ENCODE peak calls at places on chromosomes 1 and 21, in eight cellular contexts. One of them, this sample, is unnamed.
A peak's percentile ranks its signal among the peaks of the same experiment; 100 is the strongest.

GRCh38 chr1:228415221-228415620 is 1.4 kb downstream of the TRIM17 start:
- DNase-seq in iPS-NIHi11: no peak
- DNase-seq in NCI-H2081: no peak
- DNase-seq in stimulated activated CD4-positive, alpha-beta T cell treated with anti-CD3 and anti-CD28 coated beads, TNF-alpha, amount 100 ng/mL, for 4 hours: no peak
- DNase-seq in activated T-cell treated with anti-CD3 and anti-CD28 coated beads, Interleukin-2, amount 50 U/mL, for 72 hours: no peak
- DNase-seq in H7: no peak
- DNase-seq in kidney: no peak
- DNase-seq in naive thymus-derived CD8-positive, alpha-beta T cell: no peak
- DNase-seq in this sample: no peak

GRCh38 chr1:225811622-225812487 is 1.9 kb downstream of the EPHX1 start:
- DNase-seq in iPS-NIHi11: peak; percentile 31
- DNase-seq in NCI-H2081: no peak
- DNase-seq in stimulated activated CD4-positive, alpha-beta T cell treated with anti-CD3 and anti-CD28 coated beads, TNF-alpha, amount 100 ng/mL, for 4 hours: no peak
- DNase-seq in activated T-cell treated with anti-CD3 and anti-CD28 coated beads, Interleukin-2, amount 50 U/mL, for 72 hours: no peak
- DNase-seq in H7: peak; percentile 75
- DNase-seq in kidney: no peak
- DNase-seq in naive thymus-derived CD8-positive, alpha-beta T cell: no peak
- DNase-seq in this sample: no peak

GRCh38 chr1:30887485-30888315 is 20.9 kb downstream of the SDC3 start:
- DNase-seq in iPS-NIHi11: no peak
- DNase-seq in NCI-H2081: no peak
- DNase-seq in stimulated activated CD4-positive, alpha-beta T cell treated with anti-CD3 and anti-CD28 coated beads, TNF-alpha, amount 100 ng/mL, for 4 hours: no peak
- DNase-seq in activated T-cell treated with anti-CD3 and anti-CD28 coated beads, Interleukin-2, amount 50 U/mL, for 72 hours: no peak
- DNase-seq in H7: peak; percentile 70
- DNase-seq in kidney: no peak
- DNase-seq in naive thymus-derived CD8-positive, alpha-beta T cell: no peak
- DNase-seq in this sample: no peak

GRCh38 chr1:178644308-178645120 is 80.5 kb upstream of the RALGPS2 start:
- DNase-seq in iPS-NIHi11: no peak
- DNase-seq in NCI-H2081: no peak
- DNase-seq in stimulated activated CD4-positive, alpha-beta T cell treated with anti-CD3 and anti-CD28 coated beads, TNF-alpha, amount 100 ng/mL, for 4 hours: no peak
- DNase-seq in activated T-cell treated with anti-CD3 and anti-CD28 coated beads, Interleukin-2, amount 50 U/mL, for 72 hours: no peak
- DNase-seq in H7: no peak
- DNase-seq in kidney: no peak
- DNase-seq in naive thymus-derived CD8-positive, alpha-beta T cell: no peak
- DNase-seq in this sample: no peak

GRCh38 chr1:220335668-220336067 is 63.4 kb upstream of the RAB3GAP2 start:
- DNase-seq in iPS-NIHi11: no peak
- DNase-seq in NCI-H2081: no peak
- DNase-seq in stimulated activated CD4-positive, alpha-beta T cell treated with anti-CD3 and anti-CD28 coated beads, TNF-alpha, amount 100 ng/mL, for 4 hours: no peak
- DNase-seq in activated T-cell treated with anti-CD3 and anti-CD28 coated beads, Interleukin-2, amount 50 U/mL, for 72 hours: no peak
- DNase-seq in H7: no peak
- DNase-seq in kidney: no peak
- DNase-seq in naive thymus-derived CD8-positive, alpha-beta T cell: no peak
- DNase-seq in this sample: no peak

GRCh38 chr1:160542303-160542945 is 19.4 kb upstream of the SLAMF6 start:
- DNase-seq in iPS-NIHi11: no peak
- DNase-seq in NCI-H2081: no peak
- DNase-seq in stimulated activated CD4-positive, alpha-beta T cell treated with anti-CD3 and anti-CD28 coated beads, TNF-alpha, amount 100 ng/mL, for 4 hours: no peak
- DNase-seq in activated T-cell treated with anti-CD3 and anti-CD28 coated beads, Interleukin-2, amount 50 U/mL, for 72 hours: no peak
- DNase-seq in H7: no peak
- DNase-seq in kidney: no peak
- DNase-seq in naive thymus-derived CD8-positive, alpha-beta T cell: no peak
- DNase-seq in this sample: no peak

GRCh38 chr21:41228006-41228370 is 60.0 kb downstream of the BACE2 start:
- DNase-seq in iPS-NIHi11: no peak
- DNase-seq in NCI-H2081: no peak
- DNase-seq in stimulated activated CD4-positive, alpha-beta T cell treated with anti-CD3 and anti-CD28 coated beads, TNF-alpha, amount 100 ng/mL, for 4 hours: no peak
- DNase-seq in activated T-cell treated with anti-CD3 and anti-CD28 coated beads, Interleukin-2, amount 50 U/mL, for 72 hours: no peak
- DNase-seq in H7: no peak
- DNase-seq in kidney: no peak
- DNase-seq in naive thymus-derived CD8-positive, alpha-beta T cell: no peak
- DNase-seq in this sample: no peak

GRCh38 chr1:232462200-232462599 is 167.7 kb downstream of the SIPA1L2 start:
- DNase-seq in iPS-NIHi11: no peak
- DNase-seq in NCI-H2081: no peak
- DNase-seq in stimulated activated CD4-positive, alpha-beta T cell treated with anti-CD3 and anti-CD28 coated beads, TNF-alpha, amount 100 ng/mL, for 4 hours: no peak
- DNase-seq in activated T-cell treated with anti-CD3 and anti-CD28 coated beads, Interleukin-2, amount 50 U/mL, for 72 hours: no peak
- DNase-seq in H7: no peak
- DNase-seq in kidney: no peak
- DNase-seq in naive thymus-derived CD8-positive, alpha-beta T cell: no peak
- DNase-seq in this sample: no peak

GRCh38 chr1:12031039-12031980 is 12.0 kb downstream of the MIIP start:
- DNase-seq in iPS-NIHi11: peak; percentile 76
- DNase-seq in NCI-H2081: no peak
- DNase-seq in stimulated activated CD4-positive, alpha-beta T cell treated with anti-CD3 and anti-CD28 coated beads, TNF-alpha, amount 100 ng/mL, for 4 hours: no peak
- DNase-seq in activated T-cell treated with anti-CD3 and anti-CD28 coated beads, Interleukin-2, amount 50 U/mL, for 72 hours: peak; percentile 65
- DNase-seq in H7: peak; percentile 91
- DNase-seq in kidney: no peak
- DNase-seq in naive thymus-derived CD8-positive, alpha-beta T cell: peak; percentile 22
- DNase-seq in this sample: peak; percentile 70

GRCh38 chr1:16189921-16190499 is 22.4 kb downstream of the ARHGEF19 start:
- DNase-seq in iPS-NIHi11: no peak
- DNase-seq in NCI-H2081: peak; percentile 44
- DNase-seq in stimulated activated CD4-positive, alpha-beta T cell treated with anti-CD3 and anti-CD28 coated beads, TNF-alpha, amount 100 ng/mL, for 4 hours: no peak
- DNase-seq in activated T-cell treated with anti-CD3 and anti-CD28 coated beads, Interleukin-2, amount 50 U/mL, for 72 hours: no peak
- DNase-seq in H7: no peak
- DNase-seq in kidney: peak; percentile 68
- DNase-seq in naive thymus-derived CD8-positive, alpha-beta T cell: no peak
- DNase-seq in this sample: no peak

GRCh38 chr1:91842056-91842455 is 43.9 kb downstream of the TGFBR3 start:
- DNase-seq in iPS-NIHi11: no peak
- DNase-seq in NCI-H2081: no peak
- DNase-seq in stimulated activated CD4-positive, alpha-beta T cell treated with anti-CD3 and anti-CD28 coated beads, TNF-alpha, amount 100 ng/mL, for 4 hours: no peak
- DNase-seq in activated T-cell treated with anti-CD3 and anti-CD28 coated beads, Interleukin-2, amount 50 U/mL, for 72 hours: no peak
- DNase-seq in H7: no peak
- DNase-seq in kidney: no peak
- DNase-seq in naive thymus-derived CD8-positive, alpha-beta T cell: no peak
- DNase-seq in this sample: no peak

GRCh38 chr1:98286656-98287055 is 365.8 kb upstream of the DPYD start:
- DNase-seq in iPS-NIHi11: no peak
- DNase-seq in NCI-H2081: no peak
- DNase-seq in stimulated activated CD4-positive, alpha-beta T cell treated with anti-CD3 and anti-CD28 coated beads, TNF-alpha, amount 100 ng/mL, for 4 hours: no peak
- DNase-seq in activated T-cell treated with anti-CD3 and anti-CD28 coated beads, Interleukin-2, amount 50 U/mL, for 72 hours: no peak
- DNase-seq in H7: no peak
- DNase-seq in kidney: no peak
- DNase-seq in naive thymus-derived CD8-positive, alpha-beta T cell: no peak
- DNase-seq in this sample: no peak

GRCh38 chr1:37940299-37940947 is 6.4 kb downstream of the INPP5B start:
- DNase-seq in iPS-NIHi11: no peak
- DNase-seq in NCI-H2081: peak; percentile 70
- DNase-seq in stimulated activated CD4-positive, alpha-beta T cell treated with anti-CD3 and anti-CD28 coated beads, TNF-alpha, amount 100 ng/mL, for 4 hours: no peak
- DNase-seq in activated T-cell treated with anti-CD3 and anti-CD28 coated beads, Interleukin-2, amount 50 U/mL, for 72 hours: no peak
- DNase-seq in H7: peak; percentile 8
- DNase-seq in kidney: no peak
- DNase-seq in naive thymus-derived CD8-positive, alpha-beta T cell: no peak
- DNase-seq in this sample: no peak

GRCh38 chr1:201885531-201886075 is 3.1 kb upstream of the SHISA4 start:
- DNase-seq in iPS-NIHi11: no peak
- DNase-seq in NCI-H2081: no peak
- DNase-seq in stimulated activated CD4-positive, alpha-beta T cell treated with anti-CD3 and anti-CD28 coated beads, TNF-alpha, amount 100 ng/mL, for 4 hours: no peak
- DNase-seq in activated T-cell treated with anti-CD3 and anti-CD28 coated beads, Interleukin-2, amount 50 U/mL, for 72 hours: no peak
- DNase-seq in H7: peak; percentile 57
- DNase-seq in kidney: no peak
- DNase-seq in naive thymus-derived CD8-positive, alpha-beta T cell: no peak
- DNase-seq in this sample: no peak

GRCh38 chr1:233114860-233115259 is 164.4 kb downstream of the NTPCR start:
- DNase-seq in iPS-NIHi11: no peak
- DNase-seq in NCI-H2081: no peak
- DNase-seq in stimulated activated CD4-positive, alpha-beta T cell treated with anti-CD3 and anti-CD28 coated beads, TNF-alpha, amount 100 ng/mL, for 4 hours: no peak
- DNase-seq in activated T-cell treated with anti-CD3 and anti-CD28 coated beads, Interleukin-2, amount 50 U/mL, for 72 hours: no peak
- DNase-seq in H7: no peak
- DNase-seq in kidney: no peak
- DNase-seq in naive thymus-derived CD8-positive, alpha-beta T cell: no peak
- DNase-seq in this sample: no peak

GRCh38 chr1:221284028-221284427 is 404.8 kb downstream of the HLX start:
- DNase-seq in iPS-NIHi11: no peak
- DNase-seq in NCI-H2081: no peak
- DNase-seq in stimulated activated CD4-positive, alpha-beta T cell treated with anti-CD3 and anti-CD28 coated beads, TNF-alpha, amount 100 ng/mL, for 4 hours: no peak
- DNase-seq in activated T-cell treated with anti-CD3 and anti-CD28 coated beads, Interleukin-2, amount 50 U/mL, for 72 hours: no peak
- DNase-seq in H7: no peak
- DNase-seq in kidney: no peak
- DNase-seq in naive thymus-derived CD8-positive, alpha-beta T cell: no peak
- DNase-seq in this sample: no peak

GRCh38 chr1:67784545-67785186 is 48.6 kb downstream of the GNG12 start:
- DNase-seq in iPS-NIHi11: no peak
- DNase-seq in NCI-H2081: no peak
- DNase-seq in stimulated activated CD4-positive, alpha-beta T cell treated with anti-CD3 and anti-CD28 coated beads, TNF-alpha, amount 100 ng/mL, for 4 hours: no peak
- DNase-seq in activated T-cell treated with anti-CD3 and anti-CD28 coated beads, Interleukin-2, amount 50 U/mL, for 72 hours: no peak
- DNase-seq in H7: no peak
- DNase-seq in kidney: no peak
- DNase-seq in naive thymus-derived CD8-positive, alpha-beta T cell: no peak
- DNase-seq in this sample: no peak

GRCh38 chr1:42392923-42393848 is 12.6 kb downstream of the RIMKLA start:
- DNase-seq in iPS-NIHi11: no peak
- DNase-seq in NCI-H2081: no peak
- DNase-seq in stimulated activated CD4-positive, alpha-beta T cell treated with anti-CD3 and anti-CD28 coated beads, TNF-alpha, amount 100 ng/mL, for 4 hours: no peak
- DNase-seq in activated T-cell treated with anti-CD3 and anti-CD28 coated beads, Interleukin-2, amount 50 U/mL, for 72 hours: no peak
- DNase-seq in H7: no peak
- DNase-seq in kidney: no peak
- DNase-seq in naive thymus-derived CD8-positive, alpha-beta T cell: no peak
- DNase-seq in this sample: no peak

GRCh38 chr1:20037877-20038276 is 32.1 kb upstream of the PLA2G5 start:
- DNase-seq in iPS-NIHi11: no peak
- DNase-seq in NCI-H2081: no peak
- DNase-seq in stimulated activated CD4-positive, alpha-beta T cell treated with anti-CD3 and anti-CD28 coated beads, TNF-alpha, amount 100 ng/mL, for 4 hours: no peak
- DNase-seq in activated T-cell treated with anti-CD3 and anti-CD28 coated beads, Interleukin-2, amount 50 U/mL, for 72 hours: no peak
- DNase-seq in H7: no peak
- DNase-seq in kidney: no peak
- DNase-seq in naive thymus-derived CD8-positive, alpha-beta T cell: no peak
- DNase-seq in this sample: no peak

GRCh38 chr1:202007279-202007678 is 3.1 kb upstream of the ELF3 start:
- DNase-seq in iPS-NIHi11: no peak
- DNase-seq in NCI-H2081: no peak
- DNase-seq in stimulated activated CD4-positive, alpha-beta T cell treated with anti-CD3 and anti-CD28 coated beads, TNF-alpha, amount 100 ng/mL, for 4 hours: no peak
- DNase-seq in activated T-cell treated with anti-CD3 and anti-CD28 coated beads, Interleukin-2, amount 50 U/mL, for 72 hours: no peak
- DNase-seq in H7: no peak
- DNase-seq in kidney: no peak
- DNase-seq in naive thymus-derived CD8-positive, alpha-beta T cell: no peak
- DNase-seq in this sample: no peak

GRCh38 chr21:38859852-38860251 is 54.1 kb downstream of the ETS2 start:
- DNase-seq in iPS-NIHi11: no peak
- DNase-seq in NCI-H2081: no peak
- DNase-seq in stimulated activated CD4-positive, alpha-beta T cell treated with anti-CD3 and anti-CD28 coated beads, TNF-alpha, amount 100 ng/mL, for 4 hours: no peak
- DNase-seq in activated T-cell treated with anti-CD3 and anti-CD28 coated beads, Interleukin-2, amount 50 U/mL, for 72 hours: no peak
- DNase-seq in H7: no peak
- DNase-seq in kidney: no peak
- DNase-seq in naive thymus-derived CD8-positive, alpha-beta T cell: no peak
- DNase-seq in this sample: no peak

This sample was measured in GM20000.